ENCODE peak calls at places on chromosomes 7 and 10, in ten cellular contexts. P is stimulated activated naive CD4-positive, alpha-beta T cell; W is skeletal muscle cell; A is SK-MEL-5; Q is AG08396; V is adrenal gland; F is NCI-H1105 treated with DMSO at 0.1 percent for 48 hours; S is effector memory CD8-positive, alpha-beta T cell; Z is posterior vena cava; N is HL-60. K is an unnamed sample.

GRCh38 chr10:131736321-131736980 is 164.4 kb upstream of the PPP2R2D start:
- DNase-seq in S (no peak), N (no peak), P (no peak), W (no peak), F (no peak), A (no peak), V (no peak), Q (no peak), Z (peak; percentile 69), K (no peak)

GRCh38 chr10:18906636-18907035 is 142.0 kb upstream of the MALRD1 start:
- DNase-seq in Q (no peak), F (no peak), V (no peak), Z (no peak), N (no peak), W (no peak), S (no peak), P (no peak), A (no peak), K (no peak)

GRCh38 chr10:61904711-61905445 is 3.4 kb downstream of the ARID5B start:
- DNase-seq in A (peak; percentile 72), N (no peak), V (peak; percentile 47), W (no peak), F (no peak), P (no peak), Z (no peak), S (no peak), Q (peak; percentile 73), K (no peak)

GRCh38 chr7:149209518-149210269 is 14.3 kb downstream of the ZNF282 start:
- DNase-seq in A (peak; percentile 99), N (peak; percentile 55), W (peak; percentile 8), P (peak; percentile 49), V (peak; percentile 60), Z (no peak), F (no peak), Q (peak; percentile 75), S (peak; percentile 40), K (peak; percentile 75)

GRCh38 chr7:28629216-28629848 is 217.0 kb downstream of the CREB5 start:
- DNase-seq in S (no peak), F (no peak), N (no peak), Q (peak; percentile 18), A (no peak), W (peak; percentile 46), V (no peak), Z (no peak), P (no peak), K (no peak)

GRCh38 chr10:31149835-31150512 is 118.3 kb upstream of the ZNF438 start:
- DNase-seq in N (no peak), W (no peak), S (no peak), A (no peak), Z (no peak), F (no peak), Q (no peak), V (no peak), P (no peak), K (no peak)

GRCh38 chr10:21427804-21428481 is 97.5 kb downstream of the SKIDA1 start:
- DNase-seq in Q (no peak), N (no peak), V (no peak), S (no peak), W (peak; percentile 5), Z (no peak), F (no peak), A (no peak), P (no peak), K (no peak)

GRCh38 chr10:13930123-13930522 is 343.4 kb downstream of the PRPF18 start:
- DNase-seq in N (no peak), F (no peak), Z (no peak), S (no peak), W (no peak), V (no peak), A (no peak), Q (no peak), P (peak; percentile 43), K (no peak)

GRCh38 chr7:97555845-97556431 is 175.9 kb upstream of the TAC1 start:
- DNase-seq in Q (no peak), F (peak; percentile 95), S (no peak), N (no peak), V (no peak), Z (no peak), P (no peak), A (no peak), W (no peak), K (no peak)

GRCh38 chr10:5873515-5873995 is 16.1 kb downstream of the ANKRD16 start:
- DNase-seq in Z (no peak), A (peak; percentile 72), F (peak; percentile 14), P (peak; percentile 77), S (peak; percentile 53), N (peak; percentile 54), Q (peak; percentile 72), V (peak; percentile 64), W (no peak), K (no peak)

GRCh38 chr10:106705576-106706526 is 458.7 kb downstream of the SORCS1 start:
- DNase-seq in N (peak; percentile 36), A (peak; percentile 69), Q (peak; percentile 8), S (no peak), Z (no peak), F (peak; percentile 11), P (no peak), W (peak; percentile 25), V (peak; percentile 60), K (peak; percentile 52)

GRCh38 chr10:97179311-97179710 is 6.4 kb downstream of the SLIT1 start:
- DNase-seq in P (no peak), N (no peak), A (no peak), Q (no peak), W (no peak), V (no peak), S (no peak), F (no peak), Z (no peak), K (no peak)

GRCh38 chr7:157711353-157711888 is 374.6 kb downstream of the DNAJB6 start:
- DNase-seq in Q (no peak), V (no peak), F (no peak), A (no peak), P (no peak), S (no peak), W (no peak), N (no peak), Z (peak; percentile 13), K (no peak)

GRCh38 chr10:101050206-101051069 is 11.4 kb upstream of the KAZALD1 start:
- DNase-seq in P (peak; percentile 82), S (peak; percentile 76), V (peak; percentile 64), Z (peak; percentile 90), F (peak; percentile 56), A (peak; percentile 56), Q (peak; percentile 76), W (no peak), N (peak; percentile 64), K (peak; percentile 67)

GRCh38 chr7:134493091-134493490 is 34.2 kb upstream of the AKR1B1 start:
- DNase-seq in W (no peak), F (no peak), A (no peak), N (no peak), S (no peak), Z (no peak), P (no peak), Q (no peak), V (no peak), K (no peak)

GRCh38 chr10:109214916-109215740 is 708.2 kb downstream of the XPNPEP1 start:
- DNase-seq in Q (no peak), W (no peak), F (no peak), P (no peak), N (no peak), A (no peak), Z (no peak), V (no peak), S (no peak), K (no peak)

GRCh38 chr7:47685712-47686376 is 103.9 kb upstream of the TNS3 start:
- DNase-seq in V (no peak), F (no peak), Z (no peak), A (no peak), W (no peak), Q (no peak), S (no peak), P (no peak), N (no peak), K (no peak)

GRCh38 chr10:112362833-112363232 is 11.1 kb upstream of the ACSL5 start:
- DNase-seq in W (no peak), P (no peak), V (peak; percentile 92), A (no peak), Q (no peak), Z (peak; percentile 86), S (no peak), N (no peak), F (no peak), K (no peak)

GRCh38 chr10:31644931-31645633 is 283.5 kb downstream of the ARHGAP12 start:
- DNase-seq in S (no peak), A (peak; percentile 71), Q (no peak), V (no peak), N (no peak), F (no peak), P (no peak), W (no peak), Z (no peak), K (no peak)

GRCh38 chr7:17206354-17206905 is 92.0 kb upstream of the AHR start:
- DNase-seq in V (no peak), N (no peak), A (no peak), F (no peak), Q (no peak), S (no peak), Z (no peak), W (no peak), P (no peak), K (no peak)

GRCh38 chr10:72692897-72693598 is 1.1 kb downstream of the MCU start:
- DNase-seq in S (peak; percentile 4), V (no peak), F (peak; percentile 22), N (peak; percentile 22), Q (no peak), W (no peak), Z (no peak), A (no peak), P (peak; percentile 67), K (no peak)

GRCh38 chr7:27994639-27995038 is 186.0 kb downstream of the JAZF1 start:
- DNase-seq in W (no peak), A (peak; percentile 55), S (no peak), V (no peak), F (peak; percentile 77), P (no peak), Q (peak; percentile 22), Z (no peak), N (no peak), K (no peak)

GRCh38 chr10:97882142-97883091 is 32.8 kb downstream of the GOLGA7B start:
- DNase-seq in A (peak; percentile 60), W (peak; percentile 59), V (peak; percentile 67), N (no peak), Z (peak; percentile 66), Q (peak; percentile 73), P (no peak), F (no peak), S (no peak), K (peak; percentile 82)

GRCh38 chr7:141663081-141663510 is 38.9 kb downstream of the DENND11 start:
- DNase-seq in S (no peak), F (no peak), Z (no peak), P (no peak), Q (no peak), W (no peak), A (no peak), N (peak; percentile 19), V (no peak), K (no peak)

GRCh38 chr10:60777696-60778213 is 523 bp upstream of the CDK1 start:
- DNase-seq in A (no peak), S (no peak), Q (no peak), P (no peak), F (no peak), N (no peak), W (no peak), V (no peak), Z (no peak), K (no peak)